ENCODE peak calls at places on chromosomes 6 and 20, in ten cellular contexts. J is dorsolateral prefrontal cortex; W is smooth muscle cell of the brain vasculature; Q is KBM-7; H is WTC11; U is stimulated activated CD4-positive, alpha-beta T cell treated with anti-CD3 and anti-CD28 coated beads, TNF-alpha, amount 100 ng/mL, for 48 hours; Z is hepatocyte; D is NCI-H446 treated with DMSO at 0.1 percent for 48 hours; K is Panc1; L is lower lobe of right lung. C is an unnamed sample.

GRCh38 chr20:48189177-48189576 is 403.9 kb upstream of the SULF2 start:
- DNase-seq in H (peak), Z (no peak), J (no peak), Q (peak), L (no peak), W (no peak), K (no peak), U (no peak), D (no peak), C (peak)

GRCh38 chr6:89828988-89829590 is 591 bp upstream of the CASP8AP2 start:
- DNase-seq in H (no peak), D (no peak), W (no peak), Q (no peak), K (no peak), J (no peak), U (no peak), L (no peak), Z (no peak), C (no peak)

GRCh38 chr6:110543106-110543505 is 66.7 kb upstream of the SLC22A16 start:
- DNase-seq in H (no peak), W (no peak), U (no peak), L (no peak), D (no peak), K (no peak), Q (no peak), Z (no peak), J (peak), C (no peak)

GRCh38 chr6:42050897-42051653 is 751 bp downstream of the TAF8 start:
- DNase-seq in W (no peak), Q (no peak), H (no peak), Z (no peak), K (no peak), D (no peak), J (no peak), L (no peak), U (no peak), C (no peak)

GRCh38 chr20:44070139-44070900 is 116.7 kb downstream of the JPH2 start:
- DNase-seq in K (no peak), H (no peak), Q (no peak), W (no peak), U (no peak), D (no peak), Z (no peak), J (peak), L (no peak), C (no peak)

GRCh38 chr20:48471734-48472408 is 355.9 kb downstream of the PREX1 start:
- DNase-seq in Z (no peak), H (no peak), J (no peak), L (no peak), U (no peak), W (no peak), D (no peak), K (no peak), Q (no peak), C (no peak)

GRCh38 chr20:3786126-3786484 is 435 bp downstream of the CENPB start:
- DNase-seq in K (no peak), Z (peak), J (no peak), U (no peak), Q (no peak), W (no peak), L (peak), D (no peak), H (peak), C (peak)

GRCh38 chr20:24693466-24694156 is 224.2 kb downstream of the SYNDIG1 start:
- DNase-seq in Z (no peak), D (no peak), L (no peak), H (no peak), U (no peak), J (no peak), Q (no peak), K (no peak), W (no peak), C (peak)

GRCh38 chr6:148472495-148473105 is 130.0 kb downstream of the SASH1 start:
- DNase-seq in L (no peak), U (no peak), Q (no peak), D (no peak), Z (no peak), K (no peak), J (no peak), W (no peak), H (no peak), C (no peak)

GRCh38 chr6:32196682-32197616 is 4.5 kb upstream of the GPSM3 start:
- DNase-seq in W (no peak), J (no peak), Z (no peak), D (no peak), L (no peak), H (no peak), Q (no peak), U (no peak), K (no peak), C (peak)

GRCh38 chr6:100455230-100456124 is 9.2 kb downstream of the SIM1 start:
- DNase-seq in Z (peak), L (no peak), H (peak), J (no peak), U (no peak), Q (no peak), K (no peak), W (no peak), D (no peak), C (no peak)

GRCh38 chr20:62595491-62595890 is 46.8 kb upstream of the SLCO4A1 start:
- DNase-seq in U (no peak), K (no peak), L (no peak), W (no peak), Q (no peak), D (no peak), J (no peak), Z (peak), H (no peak), C (peak)

GRCh38 chr20:20548527-20549266 is 163.7 kb downstream of the RALGAPA2 start:
- DNase-seq in D (peak), Z (peak), K (no peak), L (no peak), H (no peak), U (no peak), Q (no peak), W (no peak), J (no peak), C (no peak)

GRCh38 chr6:55963301-55963700 is 87.9 kb upstream of the BMP5 start:
- DNase-seq in K (no peak), Q (no peak), H (peak), Z (no peak), D (peak), L (no peak), U (no peak), J (no peak), W (no peak), C (peak)

GRCh38 chr6:62285612-62286469 is at the start of gene KHDRBS2:
- DNase-seq in W (no peak), L (peak), H (peak), U (no peak), Q (peak), J (peak), Z (peak), D (peak), K (no peak), C (peak)

GRCh38 chr20:63124092-63124781 is 91.7 kb downstream of the YTHDF1 start:
- DNase-seq in L (peak), U (no peak), J (no peak), Z (no peak), W (no peak), K (no peak), H (peak), D (no peak), Q (no peak), C (no peak)

GRCh38 chr20:12255571-12255970 is 337.9 kb downstream of the BTBD3 start:
- DNase-seq in H (no peak), D (no peak), K (no peak), J (peak), Z (no peak), Q (no peak), L (no peak), W (no peak), U (no peak), C (no peak)

C was measured in testis.